ENCODE peak calls at places on chromosomes 7 and 10, in ten cellular contexts. V is heart right ventricle; B is naive thymus-derived CD8-positive, alpha-beta T cell; H is GM23248; O is T-helper 2 cell; X is NCI-H446; R is D721Med; G is NCI-H226; Q is activated naive CD8-positive, alpha-beta T cell treated with anti-CD3 and anti-CD28 coated beads for 36 hours; I is foreskin fibroblast. E is an unnamed sample.

GRCh38 chr10:104322416-104322782 is 15.9 kb downstream of the ITPRIP start:
- DNase-seq in V (no peak), B (no peak), H (no peak), O (no peak), X (no peak), R (no peak), G (no peak), Q (peak), I (no peak), E (no peak)

GRCh38 chr10:43264324-43264986 is 2.4 kb downstream of the RASGEF1A start:
- DNase-seq in V (no peak), B (no peak), H (no peak), O (no peak), X (no peak), R (no peak), G (no peak), Q (no peak), I (no peak), E (no peak)

GRCh38 chr7:29915481-29916215 is 74.0 kb downstream of the SCRN1 start:
- DNase-seq in V (no peak), B (no peak), H (peak), O (no peak), X (no peak), R (no peak), G (no peak), Q (no peak), I (peak), E (no peak)

GRCh38 chr7:67653856-67654442 is 657.3 kb downstream of the TYW1 start:
- DNase-seq in V (no peak), B (no peak), H (no peak), O (no peak), X (no peak), R (no peak), G (no peak), Q (no peak), I (no peak), E (no peak)

GRCh38 chr7:2632717-2633537 is 1.1 kb downstream of the TTYH3 start:
- DNase-seq in V (peak), B (peak), H (peak), O (no peak), X (no peak), R (peak), G (peak), Q (peak), I (peak), E (no peak)

GRCh38 chr10:122391875-122392274 is 17.4 kb downstream of the PLEKHA1 start:
- DNase-seq in V (no peak), B (no peak), H (no peak), O (no peak), X (no peak), R (no peak), G (no peak), Q (no peak), I (no peak), E (no peak)

GRCh38 chr7:106376026-106376799 is 91.4 kb upstream of the NAMPT start:
- DNase-seq in V (no peak), B (no peak), H (no peak), O (no peak), X (no peak), R (no peak), G (no peak), Q (no peak), I (no peak), E (no peak)

GRCh38 chr7:22675917-22676343 is 51.1 kb upstream of the IL6 start:
- DNase-seq in V (no peak), B (peak), H (no peak), O (no peak), X (no peak), R (no peak), G (peak), Q (peak), I (peak), E (no peak)

GRCh38 chr10:103695584-103696005 is 159.8 kb downstream of the SH3PXD2A start:
- DNase-seq in V (no peak), B (no peak), H (peak), O (no peak), X (no peak), R (no peak), G (no peak), Q (no peak), I (peak), E (no peak)

GRCh38 chr10:32961892-32962369 is 3.9 kb upstream of the ITGB1 start:
- DNase-seq in V (no peak), B (no peak), H (peak), O (no peak), X (no peak), R (no peak), G (no peak), Q (no peak), I (peak), E (no peak)

GRCh38 chr7:56081626-56082340 is 11.0 kb downstream of the PHKG1 start:
- DNase-seq in V (no peak), B (no peak), H (no peak), O (no peak), X (no peak), R (no peak), G (no peak), Q (no peak), I (no peak), E (no peak)

GRCh38 chr7:31974351-31974750 is 95.9 kb downstream of the PDE1C start:
- DNase-seq in V (no peak), B (no peak), H (no peak), O (no peak), X (no peak), R (no peak), G (no peak), Q (no peak), I (no peak), E (no peak)

GRCh38 chr10:97319671-97320479 is 804 bp downstream of the FRAT1 start:
- DNase-seq in V (peak), B (peak), H (peak), O (peak), X (no peak), R (no peak), G (no peak), Q (peak), I (peak), E (peak)

GRCh38 chr10:123800299-123800698 is 91.3 kb downstream of the CPXM2 start:
- DNase-seq in V (no peak), B (no peak), H (peak), O (no peak), X (no peak), R (no peak), G (peak), Q (no peak), I (no peak), E (peak)

GRCh38 chr7:131225619-131226101 is 102.0 kb upstream of the MKLN1 start:
- DNase-seq in V (peak), B (no peak), H (peak), O (no peak), X (no peak), R (no peak), G (peak), Q (no peak), I (no peak), E (no peak)

GRCh38 chr7:55100962-55101327 is 82.1 kb downstream of the EGFR start:
- DNase-seq in V (peak), B (no peak), H (no peak), O (no peak), X (no peak), R (no peak), G (no peak), Q (no peak), I (no peak), E (no peak)

GRCh38 chr7:158731761-158732160 is 27.2 kb upstream of the NCAPG2 start:
- DNase-seq in V (no peak), B (no peak), H (no peak), O (no peak), X (no peak), R (no peak), G (no peak), Q (no peak), I (no peak), E (no peak)

GRCh38 chr10:120841522-120842189 is 9.5 kb upstream of the WDR11 start:
- DNase-seq in V (no peak), B (no peak), H (no peak), O (no peak), X (no peak), R (no peak), G (no peak), Q (no peak), I (no peak), E (no peak)

GRCh38 chr10:101818958-101819633 is 852 bp upstream of the OGA start:
- DNase-seq in V (no peak), B (no peak), H (no peak), O (no peak), X (no peak), R (no peak), G (no peak), Q (no peak), I (no peak), E (no peak)

GRCh38 chr7:7054252-7054830 is 128.0 kb upstream of the C1GALT1 start:
- DNase-seq in V (no peak), B (no peak), H (no peak), O (no peak), X (no peak), R (no peak), G (peak), Q (no peak), I (peak), E (no peak)

GRCh38 chr10:50594012-50594411 is 29.7 kb downstream of the SGMS1 start:
- DNase-seq in V (no peak), B (no peak), H (peak), O (no peak), X (no peak), R (no peak), G (no peak), Q (no peak), I (peak), E (no peak)

GRCh38 chr10:35613597-35614226 is 8.6 kb downstream of the GJD4 start:
- DNase-seq in V (no peak), B (no peak), H (peak), O (no peak), X (no peak), R (no peak), G (no peak), Q (no peak), I (peak), E (no peak)